ENCODE peak calls at places on chromosomes 12 and 14, in four cellular contexts. One of them, this sample, is unnamed. For H3K4me1, the result is how much of the 10 kb centered on the place peaks cover.

GRCh38 chr12:116150001-116150400 is 127.5 kb downstream of the MED13L start:
- DNase-seq in GM23338: no peak
- DNase-seq in lower lobe of right lung: no peak
- DNase-seq in IMR-90: no peak
- DNase-seq in this sample: no peak

GRCh38 chr14:35234007-35234406 is 58.2 kb upstream of the PSMA6 start:
- DNase-seq in GM23338: no peak
- DNase-seq in lower lobe of right lung: no peak
- DNase-seq in IMR-90: peak
- DNase-seq in this sample: no peak

GRCh38 chr14:67584931-67585330 is 15.1 kb downstream of the PIGH start:
- DNase-seq in GM23338: no peak
- DNase-seq in lower lobe of right lung: no peak
- DNase-seq in IMR-90: no peak
- DNase-seq in this sample: no peak

GRCh38 chr12:22408605-22409004 is 74.1 kb upstream of the ST8SIA1 start:
- DNase-seq in GM23338: no peak
- DNase-seq in lower lobe of right lung: no peak
- DNase-seq in IMR-90: no peak
- DNase-seq in this sample: no peak

GRCh38 chr12:63958876-63959275 is 114.4 kb downstream of the SRGAP1 start:
- DNase-seq in GM23338: no peak
- DNase-seq in lower lobe of right lung: no peak
- DNase-seq in IMR-90: no peak
- DNase-seq in this sample: no peak

GRCh38 chr12:68630050-68630449 is 19.4 kb downstream of the RAP1B start:
- DNase-seq in GM23338: no peak
- DNase-seq in lower lobe of right lung: no peak
- DNase-seq in IMR-90: no peak
- DNase-seq in this sample: no peak

GRCh38 chr14:90815567-90815816 is 738 bp downstream of the TTC7B start:
- DNase-seq in GM23338: no peak
- DNase-seq in lower lobe of right lung: no peak
- DNase-seq in IMR-90: no peak
- DNase-seq in this sample: no peak

GRCh38 chr14:26233126-26233525 is 364.7 kb downstream of the NOVA1 start:
- DNase-seq in GM23338: no peak
- DNase-seq in lower lobe of right lung: no peak
- DNase-seq in IMR-90: no peak
- DNase-seq in this sample: no peak

GRCh38 chr14:49105512-49105911 is 480.7 kb downstream of the RPS29 start:
- DNase-seq in GM23338: no peak
- DNase-seq in lower lobe of right lung: no peak
- DNase-seq in IMR-90: no peak
- DNase-seq in this sample: no peak

GRCh38 chr14:71692496-71692895 is 239.7 kb upstream of the RGS6 start:
- DNase-seq in GM23338: no peak
- DNase-seq in lower lobe of right lung: no peak
- DNase-seq in IMR-90: peak
- DNase-seq in this sample: no peak

GRCh38 chr14:61625171-61625570 is 70.1 kb upstream of the HIF1A start:
- DNase-seq in GM23338: no peak
- DNase-seq in lower lobe of right lung: no peak
- DNase-seq in IMR-90: peak
- DNase-seq in this sample: no peak

GRCh38 chr12:25384038-25384953 is 133.6 kb upstream of the KRAS start:
- DNase-seq in GM23338: peak
- DNase-seq in lower lobe of right lung: no peak
- DNase-seq in IMR-90: peak
- DNase-seq in this sample: peak

GRCh38 chr12:2902287-2902880 is 11.7 kb downstream of the TULP3 start:
- DNase-seq in GM23338: no peak
- DNase-seq in lower lobe of right lung: no peak
- DNase-seq in IMR-90: peak
- DNase-seq in this sample: no peak

GRCh38 chr14:61940669-61941420 is 178.6 kb downstream of the SNAPC1 start:
- DNase-seq in GM23338: peak
- DNase-seq in lower lobe of right lung: no peak
- DNase-seq in IMR-90: no peak
- DNase-seq in this sample: no peak

DNA sequence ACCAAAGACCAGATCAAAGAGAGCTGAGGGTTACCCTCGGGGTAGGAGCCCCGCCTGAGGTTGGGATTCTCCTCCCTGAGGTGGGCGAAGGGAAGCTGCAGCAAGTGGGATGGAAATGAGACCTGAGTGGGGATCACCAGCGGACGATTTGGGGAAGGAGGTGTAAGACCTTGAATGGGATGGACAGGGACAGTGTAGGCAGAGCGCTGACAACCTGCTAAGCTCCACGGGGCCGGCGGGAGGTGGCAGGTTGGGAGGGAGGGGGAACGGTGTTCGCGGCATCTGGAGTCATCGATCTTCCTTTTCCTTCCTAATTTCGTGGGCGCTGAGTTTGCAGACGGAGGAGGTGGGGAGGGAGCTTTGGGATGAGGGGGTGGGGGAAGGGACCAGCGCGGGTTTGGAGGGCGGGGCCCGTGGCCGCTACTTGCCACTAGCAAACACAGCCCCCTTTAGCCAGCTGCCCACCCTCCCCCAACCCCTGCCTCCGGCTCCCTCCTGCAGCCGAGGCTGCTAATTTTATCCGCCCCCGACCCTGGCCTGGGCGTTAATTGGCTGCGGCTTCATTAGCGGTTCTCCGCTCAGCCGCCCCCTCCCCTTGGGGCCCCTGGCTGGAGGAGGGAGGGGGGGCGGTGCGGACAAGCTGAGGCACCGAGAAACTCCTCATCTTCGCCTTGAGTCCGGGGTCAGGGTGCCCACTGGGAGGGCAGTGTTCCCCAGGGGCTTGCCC is 2.8 kb upstream of the SHMT2 start:
- DNase-seq in GM23338: peak
- DNase-seq in lower lobe of right lung: no peak
- DNase-seq in IMR-90: no peak
- DNase-seq in this sample: no peak
- H3K4me3 ChIP-seq in GM23338: peak
- H3K4me3 ChIP-seq in lower lobe of right lung: no peak
- H3K4me3 ChIP-seq in IMR-90: no peak
- H3K4me3 ChIP-seq in this sample: no peak

GRCh38 chr12:57476162-57476992 is 3.3 kb downstream of the ARHGAP9 start:
- DNase-seq in GM23338: peak
- DNase-seq in lower lobe of right lung: peak
- DNase-seq in IMR-90: no peak
- DNase-seq in this sample: peak
- TF ChIP-seq CTCF in GM23338: peak
- TF ChIP-seq CTCF in lower lobe of right lung: peak
- TF ChIP-seq CTCF in IMR-90: no peak
- TF ChIP-seq CTCF in this sample: no peak

GRCh38 chr12:50520345-50520744 is 15.6 kb downstream of the DIP2B start:
- DNase-seq in GM23338: no peak
- DNase-seq in lower lobe of right lung: no peak
- DNase-seq in IMR-90: no peak
- DNase-seq in this sample: no peak
- H3K4me1 ChIP-seq in GM23338: under half
- H3K4me1 ChIP-seq in lower lobe of right lung: half or more
- H3K4me1 ChIP-seq in IMR-90: under half
- H3K4me1 ChIP-seq in this sample: under half

GRCh38 chr12:67460388-67460787 is 188.2 kb upstream of the DYRK2 start:
- DNase-seq in GM23338: no peak
- DNase-seq in lower lobe of right lung: no peak
- DNase-seq in IMR-90: no peak
- DNase-seq in this sample: no peak
- H3K4me3 ChIP-seq in GM23338: no peak
- H3K4me3 ChIP-seq in lower lobe of right lung: no peak
- H3K4me3 ChIP-seq in IMR-90: no peak
- H3K4me3 ChIP-seq in this sample: no peak

DNA sequence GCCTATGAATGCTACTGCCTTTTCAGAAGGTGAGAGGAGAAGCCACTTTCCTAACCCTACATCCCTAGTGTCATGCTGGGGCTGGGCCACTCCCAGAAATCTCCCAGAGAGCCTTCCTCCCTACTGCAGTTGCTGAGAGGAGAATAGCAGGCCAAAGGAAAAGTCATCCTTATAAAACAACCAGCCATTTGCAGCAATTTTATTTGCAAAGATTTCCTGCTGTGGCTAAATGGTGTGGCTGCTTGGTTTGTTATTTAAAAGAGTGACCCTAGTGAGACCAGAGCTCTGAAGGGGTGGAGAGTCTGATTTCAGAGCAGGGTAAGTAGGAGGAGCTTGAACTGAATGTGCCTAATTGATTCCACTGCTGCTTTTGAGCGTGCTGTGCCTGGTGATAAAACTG is 232.0 kb downstream of the GRIN2B start:
- DNase-seq in GM23338: peak
- DNase-seq in lower lobe of right lung: no peak
- DNase-seq in IMR-90: no peak
- DNase-seq in this sample: no peak
- TF ChIP-seq CTCF in GM23338: no peak
- TF ChIP-seq CTCF in lower lobe of right lung: no peak
- TF ChIP-seq CTCF in IMR-90: no peak
- TF ChIP-seq CTCF in this sample: no peak

GRCh38 chr14:95316826-95317225 is 2.9 kb downstream of the CLMN start:
- DNase-seq in GM23338: no peak
- DNase-seq in lower lobe of right lung: peak
- DNase-seq in IMR-90: no peak
- DNase-seq in this sample: peak
- H3K4me1 ChIP-seq in GM23338: under half
- H3K4me1 ChIP-seq in lower lobe of right lung: under half
- H3K4me1 ChIP-seq in IMR-90: under half
- H3K4me1 ChIP-seq in this sample: half or more

GRCh38 chr12:120928864-120929652 is 24.9 kb upstream of the SPPL3 start:
- DNase-seq in GM23338: peak
- DNase-seq in lower lobe of right lung: no peak
- DNase-seq in IMR-90: no peak
- DNase-seq in this sample: peak
- H3K4me3 ChIP-seq in GM23338: peak
- H3K4me3 ChIP-seq in lower lobe of right lung: no peak
- H3K4me3 ChIP-seq in IMR-90: no peak
- H3K4me3 ChIP-seq in this sample: no peak

DNA sequence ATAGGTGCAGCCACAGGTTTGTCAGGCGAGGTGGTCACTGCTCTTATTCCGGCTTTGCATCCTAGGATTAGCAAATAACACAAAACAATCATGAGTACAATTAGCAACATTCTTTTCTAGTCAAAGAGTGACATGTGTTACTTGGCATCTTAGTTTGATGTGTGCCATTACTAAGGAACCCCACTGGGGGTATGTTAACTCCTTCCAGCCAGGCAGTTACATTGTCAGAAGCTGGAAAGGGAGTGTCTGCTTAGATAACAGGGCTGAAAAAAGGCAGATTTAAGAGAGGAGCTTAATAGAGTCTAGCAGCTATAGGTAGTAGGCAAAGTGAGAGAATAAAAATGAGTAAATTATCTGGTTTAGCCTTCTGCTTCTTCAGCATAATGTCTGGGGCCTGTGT is 30.5 kb upstream of the METAP2 start:
- DNase-seq in GM23338: peak
- DNase-seq in lower lobe of right lung: no peak
- DNase-seq in IMR-90: no peak
- DNase-seq in this sample: no peak
- TF ChIP-seq CTCF in GM23338: no peak
- TF ChIP-seq CTCF in lower lobe of right lung: no peak
- TF ChIP-seq CTCF in IMR-90: no peak
- TF ChIP-seq CTCF in this sample: no peak